ENCODE peak calls at places on chromosomes 12 and 14, in seven cellular contexts. One of them, this sample, is unnamed.

GRCh38 chr12:11856971-11857370 is 207.5 kb downstream of the ETV6 start:
- DNase-seq in activated naive CD8-positive, alpha-beta T cell treated with anti-CD3 and anti-CD28 coated beads, Interleukin-2, amount 50 U/mL, for 24 hours: no peak
- DNase-seq in activated CD4-positive, CD25-positive, alpha-beta regulatory T cell treated with anti-CD3 and anti-CD28 coated beads, Interleukin-2, amount 50 U/mL, for 72 hours: no peak
- DNase-seq in HEK293T: no peak
- DNase-seq in amniotic stem cell: no peak
- DNase-seq in caudate nucleus: no peak
- DNase-seq in globus pallidus: no peak
- DNase-seq in this sample: no peak

GRCh38 chr14:22200977-22201605 is 387.9 kb downstream of the DAD1 start:
- DNase-seq in amniotic stem cell: peak
- DNase-seq in activated CD4-positive, CD25-positive, alpha-beta regulatory T cell treated with anti-CD3 and anti-CD28 coated beads, Interleukin-2, amount 50 U/mL, for 72 hours: no peak
- DNase-seq in caudate nucleus: no peak
- DNase-seq in HEK293T: peak
- DNase-seq in activated naive CD8-positive, alpha-beta T cell treated with anti-CD3 and anti-CD28 coated beads, Interleukin-2, amount 50 U/mL, for 24 hours: no peak
- DNase-seq in globus pallidus: peak
- DNase-seq in this sample: no peak

GRCh38 chr14:54565236-54566151 is 1.4 kb upstream of the SAMD4A start:
- DNase-seq in globus pallidus: peak
- DNase-seq in caudate nucleus: peak
- DNase-seq in amniotic stem cell: peak
- DNase-seq in activated CD4-positive, CD25-positive, alpha-beta regulatory T cell treated with anti-CD3 and anti-CD28 coated beads, Interleukin-2, amount 50 U/mL, for 72 hours: peak
- DNase-seq in activated naive CD8-positive, alpha-beta T cell treated with anti-CD3 and anti-CD28 coated beads, Interleukin-2, amount 50 U/mL, for 24 hours: peak
- DNase-seq in HEK293T: peak
- DNase-seq in this sample: peak

GRCh38 chr12:26435005-26435404 is 239.6 kb downstream of the SSPN start:
- DNase-seq in activated naive CD8-positive, alpha-beta T cell treated with anti-CD3 and anti-CD28 coated beads, Interleukin-2, amount 50 U/mL, for 24 hours: no peak
- DNase-seq in globus pallidus: no peak
- DNase-seq in activated CD4-positive, CD25-positive, alpha-beta regulatory T cell treated with anti-CD3 and anti-CD28 coated beads, Interleukin-2, amount 50 U/mL, for 72 hours: no peak
- DNase-seq in amniotic stem cell: no peak
- DNase-seq in caudate nucleus: no peak
- DNase-seq in HEK293T: no peak
- DNase-seq in this sample: no peak

GRCh38 chr14:62692490-62693106 is 352.7 kb downstream of the KCNH5 start:
- DNase-seq in amniotic stem cell: no peak
- DNase-seq in activated naive CD8-positive, alpha-beta T cell treated with anti-CD3 and anti-CD28 coated beads, Interleukin-2, amount 50 U/mL, for 24 hours: no peak
- DNase-seq in globus pallidus: no peak
- DNase-seq in HEK293T: no peak
- DNase-seq in activated CD4-positive, CD25-positive, alpha-beta regulatory T cell treated with anti-CD3 and anti-CD28 coated beads, Interleukin-2, amount 50 U/mL, for 72 hours: no peak
- DNase-seq in caudate nucleus: no peak
- DNase-seq in this sample: no peak

GRCh38 chr12:78088391-78088832 is 257.7 kb downstream of the NAV3 start:
- DNase-seq in HEK293T: no peak
- DNase-seq in globus pallidus: peak
- DNase-seq in activated CD4-positive, CD25-positive, alpha-beta regulatory T cell treated with anti-CD3 and anti-CD28 coated beads, Interleukin-2, amount 50 U/mL, for 72 hours: no peak
- DNase-seq in amniotic stem cell: no peak
- DNase-seq in caudate nucleus: no peak
- DNase-seq in activated naive CD8-positive, alpha-beta T cell treated with anti-CD3 and anti-CD28 coated beads, Interleukin-2, amount 50 U/mL, for 24 hours: no peak
- DNase-seq in this sample: no peak

GRCh38 chr12:67598598-67598997 is 49.9 kb upstream of the DYRK2 start:
- DNase-seq in activated naive CD8-positive, alpha-beta T cell treated with anti-CD3 and anti-CD28 coated beads, Interleukin-2, amount 50 U/mL, for 24 hours: no peak
- DNase-seq in activated CD4-positive, CD25-positive, alpha-beta regulatory T cell treated with anti-CD3 and anti-CD28 coated beads, Interleukin-2, amount 50 U/mL, for 72 hours: no peak
- DNase-seq in globus pallidus: no peak
- DNase-seq in caudate nucleus: no peak
- DNase-seq in amniotic stem cell: no peak
- DNase-seq in HEK293T: no peak
- DNase-seq in this sample: no peak

GRCh38 chr14:99803106-99803437 is 9.9 kb downstream of the EML1 start:
- DNase-seq in globus pallidus: no peak
- DNase-seq in amniotic stem cell: no peak
- DNase-seq in HEK293T: no peak
- DNase-seq in caudate nucleus: no peak
- DNase-seq in activated naive CD8-positive, alpha-beta T cell treated with anti-CD3 and anti-CD28 coated beads, Interleukin-2, amount 50 U/mL, for 24 hours: no peak
- DNase-seq in activated CD4-positive, CD25-positive, alpha-beta regulatory T cell treated with anti-CD3 and anti-CD28 coated beads, Interleukin-2, amount 50 U/mL, for 72 hours: no peak
- DNase-seq in this sample: no peak

GRCh38 chr12:89309815-89310214 is 42.5 kb downstream of the DUSP6 start:
- DNase-seq in HEK293T: no peak
- DNase-seq in activated naive CD8-positive, alpha-beta T cell treated with anti-CD3 and anti-CD28 coated beads, Interleukin-2, amount 50 U/mL, for 24 hours: no peak
- DNase-seq in globus pallidus: no peak
- DNase-seq in activated CD4-positive, CD25-positive, alpha-beta regulatory T cell treated with anti-CD3 and anti-CD28 coated beads, Interleukin-2, amount 50 U/mL, for 72 hours: no peak
- DNase-seq in amniotic stem cell: no peak
- DNase-seq in caudate nucleus: no peak
- DNase-seq in this sample: no peak

GRCh38 chr14:21965042-21965441 is 291.4 kb upstream of the OR4E1 start:
- DNase-seq in caudate nucleus: no peak
- DNase-seq in globus pallidus: no peak
- DNase-seq in HEK293T: no peak
- DNase-seq in amniotic stem cell: no peak
- DNase-seq in activated CD4-positive, CD25-positive, alpha-beta regulatory T cell treated with anti-CD3 and anti-CD28 coated beads, Interleukin-2, amount 50 U/mL, for 72 hours: no peak
- DNase-seq in activated naive CD8-positive, alpha-beta T cell treated with anti-CD3 and anti-CD28 coated beads, Interleukin-2, amount 50 U/mL, for 24 hours: peak
- DNase-seq in this sample: no peak

GRCh38 chr12:108697905-108698304 is 33.4 kb downstream of the CORO1C start:
- DNase-seq in activated naive CD8-positive, alpha-beta T cell treated with anti-CD3 and anti-CD28 coated beads, Interleukin-2, amount 50 U/mL, for 24 hours: no peak
- DNase-seq in globus pallidus: no peak
- DNase-seq in caudate nucleus: no peak
- DNase-seq in amniotic stem cell: no peak
- DNase-seq in HEK293T: no peak
- DNase-seq in activated CD4-positive, CD25-positive, alpha-beta regulatory T cell treated with anti-CD3 and anti-CD28 coated beads, Interleukin-2, amount 50 U/mL, for 72 hours: no peak
- DNase-seq in this sample: no peak

GRCh38 chr14:83638725-83639124 is 1891.2 kb upstream of the FLRT2 start:
- DNase-seq in activated CD4-positive, CD25-positive, alpha-beta regulatory T cell treated with anti-CD3 and anti-CD28 coated beads, Interleukin-2, amount 50 U/mL, for 72 hours: no peak
- DNase-seq in globus pallidus: no peak
- DNase-seq in amniotic stem cell: no peak
- DNase-seq in caudate nucleus: no peak
- DNase-seq in activated naive CD8-positive, alpha-beta T cell treated with anti-CD3 and anti-CD28 coated beads, Interleukin-2, amount 50 U/mL, for 24 hours: no peak
- DNase-seq in HEK293T: no peak
- DNase-seq in this sample: no peak

GRCh38 chr14:61188936-61189808 is 92.0 kb downstream of the TMEM30B start:
- DNase-seq in activated naive CD8-positive, alpha-beta T cell treated with anti-CD3 and anti-CD28 coated beads, Interleukin-2, amount 50 U/mL, for 24 hours: peak
- DNase-seq in amniotic stem cell: no peak
- DNase-seq in globus pallidus: no peak
- DNase-seq in HEK293T: peak
- DNase-seq in activated CD4-positive, CD25-positive, alpha-beta regulatory T cell treated with anti-CD3 and anti-CD28 coated beads, Interleukin-2, amount 50 U/mL, for 72 hours: no peak
- DNase-seq in caudate nucleus: peak
- DNase-seq in this sample: no peak

GRCh38 chr12:38771871-38772270 is 133.5 kb downstream of the CPNE8 start:
- DNase-seq in activated naive CD8-positive, alpha-beta T cell treated with anti-CD3 and anti-CD28 coated beads, Interleukin-2, amount 50 U/mL, for 24 hours: peak
- DNase-seq in caudate nucleus: no peak
- DNase-seq in amniotic stem cell: no peak
- DNase-seq in activated CD4-positive, CD25-positive, alpha-beta regulatory T cell treated with anti-CD3 and anti-CD28 coated beads, Interleukin-2, amount 50 U/mL, for 72 hours: no peak
- DNase-seq in globus pallidus: no peak
- DNase-seq in HEK293T: no peak
- DNase-seq in this sample: no peak

GRCh38 chr14:63974176-63974575 is 121.4 kb downstream of the SYNE2 start:
- DNase-seq in amniotic stem cell: no peak
- DNase-seq in activated CD4-positive, CD25-positive, alpha-beta regulatory T cell treated with anti-CD3 and anti-CD28 coated beads, Interleukin-2, amount 50 U/mL, for 72 hours: no peak
- DNase-seq in caudate nucleus: no peak
- DNase-seq in activated naive CD8-positive, alpha-beta T cell treated with anti-CD3 and anti-CD28 coated beads, Interleukin-2, amount 50 U/mL, for 24 hours: no peak
- DNase-seq in HEK293T: no peak
- DNase-seq in globus pallidus: no peak
- DNase-seq in this sample: no peak

GRCh38 chr14:72341686-72342085 is 409.5 kb downstream of the RGS6 start:
- DNase-seq in HEK293T: no peak
- DNase-seq in activated CD4-positive, CD25-positive, alpha-beta regulatory T cell treated with anti-CD3 and anti-CD28 coated beads, Interleukin-2, amount 50 U/mL, for 72 hours: no peak
- DNase-seq in amniotic stem cell: no peak
- DNase-seq in caudate nucleus: no peak
- DNase-seq in globus pallidus: no peak
- DNase-seq in activated naive CD8-positive, alpha-beta T cell treated with anti-CD3 and anti-CD28 coated beads, Interleukin-2, amount 50 U/mL, for 24 hours: no peak
- DNase-seq in this sample: no peak

GRCh38 chr12:18970603-18971002 is 158.9 kb upstream of the PLEKHA5 start:
- DNase-seq in caudate nucleus: no peak
- DNase-seq in HEK293T: no peak
- DNase-seq in activated naive CD8-positive, alpha-beta T cell treated with anti-CD3 and anti-CD28 coated beads, Interleukin-2, amount 50 U/mL, for 24 hours: no peak
- DNase-seq in activated CD4-positive, CD25-positive, alpha-beta regulatory T cell treated with anti-CD3 and anti-CD28 coated beads, Interleukin-2, amount 50 U/mL, for 72 hours: no peak
- DNase-seq in globus pallidus: no peak
- DNase-seq in amniotic stem cell: no peak
- DNase-seq in this sample: no peak

GRCh38 chr14:69605761-69606160 is 5.6 kb upstream of the SUSD6 start:
- DNase-seq in globus pallidus: no peak
- DNase-seq in activated naive CD8-positive, alpha-beta T cell treated with anti-CD3 and anti-CD28 coated beads, Interleukin-2, amount 50 U/mL, for 24 hours: no peak
- DNase-seq in amniotic stem cell: no peak
- DNase-seq in HEK293T: no peak
- DNase-seq in caudate nucleus: no peak
- DNase-seq in activated CD4-positive, CD25-positive, alpha-beta regulatory T cell treated with anti-CD3 and anti-CD28 coated beads, Interleukin-2, amount 50 U/mL, for 72 hours: no peak
- DNase-seq in this sample: no peak

GRCh38 chr14:32244404-32244803 is 41.3 kb upstream of the RNU6-8 start:
- DNase-seq in caudate nucleus: no peak
- DNase-seq in HEK293T: no peak
- DNase-seq in activated CD4-positive, CD25-positive, alpha-beta regulatory T cell treated with anti-CD3 and anti-CD28 coated beads, Interleukin-2, amount 50 U/mL, for 72 hours: no peak
- DNase-seq in amniotic stem cell: no peak
- DNase-seq in activated naive CD8-positive, alpha-beta T cell treated with anti-CD3 and anti-CD28 coated beads, Interleukin-2, amount 50 U/mL, for 24 hours: no peak
- DNase-seq in globus pallidus: no peak
- DNase-seq in this sample: no peak

GRCh38 chr14:85087201-85087600 is 442.7 kb upstream of the FLRT2 start:
- DNase-seq in globus pallidus: no peak
- DNase-seq in activated CD4-positive, CD25-positive, alpha-beta regulatory T cell treated with anti-CD3 and anti-CD28 coated beads, Interleukin-2, amount 50 U/mL, for 72 hours: no peak
- DNase-seq in caudate nucleus: no peak
- DNase-seq in amniotic stem cell: peak
- DNase-seq in HEK293T: no peak
- DNase-seq in activated naive CD8-positive, alpha-beta T cell treated with anti-CD3 and anti-CD28 coated beads, Interleukin-2, amount 50 U/mL, for 24 hours: no peak
- DNase-seq in this sample: no peak

GRCh38 chr12:99984271-99985128 is at the start of gene ANKS1B:
- DNase-seq in caudate nucleus: peak
- DNase-seq in HEK293T: peak
- DNase-seq in globus pallidus: peak
- DNase-seq in activated naive CD8-positive, alpha-beta T cell treated with anti-CD3 and anti-CD28 coated beads, Interleukin-2, amount 50 U/mL, for 24 hours: peak
- DNase-seq in amniotic stem cell: peak
- DNase-seq in activated CD4-positive, CD25-positive, alpha-beta regulatory T cell treated with anti-CD3 and anti-CD28 coated beads, Interleukin-2, amount 50 U/mL, for 72 hours: no peak
- DNase-seq in this sample: no peak

GRCh38 chr12:3251067-3251466 is 173.9 kb downstream of the TSPAN9 start:
- DNase-seq in amniotic stem cell: no peak
- DNase-seq in activated CD4-positive, CD25-positive, alpha-beta regulatory T cell treated with anti-CD3 and anti-CD28 coated beads, Interleukin-2, amount 50 U/mL, for 72 hours: no peak
- DNase-seq in globus pallidus: no peak
- DNase-seq in activated naive CD8-positive, alpha-beta T cell treated with anti-CD3 and anti-CD28 coated beads, Interleukin-2, amount 50 U/mL, for 24 hours: no peak
- DNase-seq in caudate nucleus: no peak
- DNase-seq in HEK293T: no peak
- DNase-seq in this sample: no peak

This sample was measured in activated B cell treated with CpG ODN at 0.5 μM for 24 hours.